ENCODE peak calls at places on chromosomes 7 and 10, in seven cellular contexts. P, V, R, U, S, B and Z are unnamed samples.

GRCh38 chr10:29537799-29538198 is 97.0 kb downstream of the SVIL start:
- DNase-seq in P (no peak), V (no peak), R (no peak), U (no peak), S (no peak), B (no peak), Z (no peak)

GRCh38 chr7:24255139-24255538 is 28.9 kb upstream of the NPY start:
- DNase-seq in P (no peak), V (no peak), R (peak), U (no peak), S (no peak), B (no peak), Z (no peak)

GRCh38 chr10:113062977-113063967 is 113.2 kb downstream of the TCF7L2 start:
- DNase-seq in P (no peak), V (no peak), R (no peak), U (no peak), S (peak), B (no peak), Z (no peak)

GRCh38 chr10:16519250-16519907 is 2.3 kb downstream of the C1QL3 start:
- DNase-seq in P (no peak), V (no peak), R (no peak), U (peak), S (no peak), B (no peak), Z (no peak)

GRCh38 chr10:123597676-123598075 is 68.5 kb upstream of the GPR26 start:
- DNase-seq in P (no peak), V (no peak), R (no peak), U (no peak), S (no peak), B (no peak), Z (no peak)

GRCh38 chr7:94064541-94065191 is 60.5 kb upstream of the BET1 start:
- DNase-seq in P (no peak), V (no peak), R (no peak), U (no peak), S (no peak), B (no peak), Z (no peak)

GRCh38 chr10:95214793-95215192 is 20.8 kb downstream of the ACSM6 start:
- DNase-seq in P (no peak), V (no peak), R (no peak), U (no peak), S (no peak), B (peak), Z (no peak)

GRCh38 chr10:92124524-92125168 is 166.2 kb downstream of the CPEB3 start:
- DNase-seq in P (no peak), V (no peak), R (no peak), U (no peak), S (no peak), B (no peak), Z (peak)

GRCh38 chr7:133315332-133316040 is 62.6 kb downstream of the EXOC4 start:
- DNase-seq in P (no peak), V (no peak), R (no peak), U (no peak), S (no peak), B (no peak), Z (peak)

GRCh38 chr10:102627446-102628293 is 16.6 kb upstream of the TRIM8 start:
- DNase-seq in P (no peak), V (no peak), R (no peak), U (no peak), S (peak), B (no peak), Z (no peak)

GRCh38 chr7:151103973-151104372 is 17.7 kb downstream of the AGAP3 start:
- DNase-seq in P (no peak), V (no peak), R (no peak), U (no peak), S (no peak), B (no peak), Z (no peak)

GRCh38 chr10:78717200-78717599 is 351.6 kb upstream of the ZMIZ1 start:
- DNase-seq in P (no peak), V (no peak), R (no peak), U (no peak), S (no peak), B (no peak), Z (no peak)

GRCh38 chr10:102633282-102633681 is 11.0 kb upstream of the TRIM8 start:
- DNase-seq in P (peak), V (no peak), R (peak), U (no peak), S (no peak), B (no peak), Z (no peak)

GRCh38 chr7:135771961-135772638 is 23.5 kb upstream of the FAM180A start:
- DNase-seq in P (no peak), V (no peak), R (no peak), U (no peak), S (peak), B (no peak), Z (peak)

GRCh38 chr10:86944471-86944870 is 12.9 kb downstream of the MMRN2 start:
- DNase-seq in P (peak), V (no peak), R (no peak), U (no peak), S (no peak), B (no peak), Z (no peak)

GRCh38 chr10:63738410-63738809 is 217.2 kb downstream of the REEP3 start:
- DNase-seq in P (no peak), V (no peak), R (no peak), U (no peak), S (no peak), B (no peak), Z (peak)

GRCh38 chr7:43071604-43072003 is 40.8 kb upstream of the HECW1 start:
- DNase-seq in P (peak), V (no peak), R (peak), U (no peak), S (peak), B (no peak), Z (no peak)

GRCh38 chr10:112227331-112227961 is 43.9 kb upstream of the GPAM start:
- DNase-seq in P (no peak), V (no peak), R (no peak), U (no peak), S (no peak), B (no peak), Z (peak)

GRCh38 chr10:90865400-90865799 is 6.4 kb upstream of the RPP30 start:
- DNase-seq in P (no peak), V (no peak), R (no peak), U (no peak), S (no peak), B (no peak), Z (no peak)

GRCh38 chr10:125783408-125783807 is 7.8 kb upstream of the MMP21 start:
- DNase-seq in P (no peak), V (no peak), R (no peak), U (no peak), S (no peak), B (no peak), Z (no peak)

GRCh38 chr7:157271991-157272324 is 64.8 kb upstream of the DNAJB6 start:
- DNase-seq in P (no peak), V (no peak), R (no peak), U (no peak), S (no peak), B (peak), Z (peak)

GRCh38 chr10:77949167-77949566 is 22.6 kb upstream of the DLG5 start:
- DNase-seq in P (no peak), V (no peak), R (no peak), U (no peak), S (peak), B (no peak), Z (no peak)

GRCh38 chr7:127207246-127207645 is 45.5 kb downstream of the GRM8 start:
- DNase-seq in P (no peak), V (no peak), R (no peak), U (no peak), S (no peak), B (no peak), Z (no peak)

GRCh38 chr10:31320598-31321211 is 1.7 kb downstream of the ZEB1 start:
- DNase-seq in P (peak), V (no peak), R (no peak), U (peak), S (peak), B (peak), Z (no peak)

GRCh38 chr7:4650471-4651047 is 31.5 kb upstream of the FOXK1 start:
- DNase-seq in P (no peak), V (no peak), R (no peak), U (no peak), S (no peak), B (no peak), Z (peak)

GRCh38 chr10:30158325-30158960 is 99.1 kb upstream of the JCAD start:
- DNase-seq in P (no peak), V (no peak), R (no peak), U (no peak), S (no peak), B (no peak), Z (no peak)

GRCh38 chr10:100303724-100304319 is 17.3 kb upstream of the BLOC1S2 start:
- DNase-seq in P (no peak), V (no peak), R (no peak), U (no peak), S (no peak), B (peak), Z (no peak)

GRCh38 chr10:43775379-43775778 is 126.7 kb upstream of the ZNF32 start:
- DNase-seq in P (no peak), V (no peak), R (no peak), U (no peak), S (no peak), B (no peak), Z (no peak)

GRCh38 chr7:32043688-32044087 is 26.5 kb downstream of the PDE1C start:
- DNase-seq in P (no peak), V (no peak), R (no peak), U (no peak), S (no peak), B (no peak), Z (peak)

GRCh38 chr10:79431891-79432831 is 13.3 kb downstream of the ZCCHC24 start:
- DNase-seq in P (no peak), V (no peak), R (no peak), U (no peak), S (no peak), B (no peak), Z (no peak)